ENCODE peak calls at places on chromosomes 3 and 15, in eight cellular contexts. D is germinal center, K is HFFc6, F is substantia nigra, H is HFF-Myc, X is kidney, Q is T-helper 1 cell, Z is RWPE1. G is an unnamed sample.

GRCh38 chr15:56076651-56077050 is 83.2 kb upstream of the NEDD4 start:
- DNase-seq in Z (no peak), Q (no peak), F (no peak), X (no peak), K (no peak), H (no peak), D (no peak), G (no peak)

GRCh38 chr3:68057637-68058320 is 403.4 kb upstream of the SUCLG2 start:
- DNase-seq in K (no peak), Z (no peak), D (no peak), Q (peak; percentile 65), H (no peak), X (no peak), F (no peak), G (no peak)

GRCh38 chr3:30607032-30607833 is 832 bp downstream of the TGFBR2 start:
- DNase-seq in Z (peak; percentile 14), D (peak; percentile 77), F (peak; percentile 4), Q (peak; percentile 57), H (no peak), X (peak; percentile 93), K (no peak), G (peak; percentile 80)

GRCh38 chr15:64634576-64635485 is 140.6 kb downstream of the RBPMS2 start:
- DNase-seq in Z (no peak), H (no peak), F (no peak), K (no peak), X (no peak), D (no peak), Q (no peak), G (peak; percentile 99)

GRCh38 chr3:129277829-129278271 is 820 bp upstream of the HMCES start:
- DNase-seq in K (no peak), Z (no peak), F (no peak), H (no peak), D (peak; percentile 60), X (no peak), Q (no peak), G (peak; percentile 55)

GRCh38 chr3:124282751-124283643 is 291.1 kb upstream of the ROPN1 start:
- DNase-seq in Z (no peak), F (no peak), H (no peak), Q (no peak), D (no peak), X (no peak), K (peak; percentile 70), G (peak; percentile 65)

GRCh38 chr15:69489101-69489571 is 36.5 kb downstream of the RPLP1 start:
- DNase-seq in D (no peak), H (no peak), Q (no peak), K (no peak), X (no peak), Z (no peak), F (no peak), G (no peak)

GRCh38 chr15:90560229-90560771 is 30.6 kb downstream of the CRTC3 start:
- DNase-seq in Q (no peak), F (no peak), D (no peak), H (peak; percentile 86), Z (peak; percentile 70), X (no peak), K (peak; percentile 95), G (no peak)

GRCh38 chr3:62084558-62084957 is 288.8 kb downstream of the FEZF2 start:
- DNase-seq in F (no peak), K (peak; percentile 6), H (no peak), Q (no peak), D (no peak), Z (peak; percentile 4), X (no peak), G (peak; percentile 52)

GRCh38 chr15:69583627-69584026 is 131.0 kb downstream of the RPLP1 start:
- DNase-seq in D (peak; percentile 20), Z (no peak), F (no peak), H (no peak), Q (no peak), X (no peak), K (no peak), G (no peak)

GRCh38 chr3:81749285-81749684 is 12.2 kb downstream of the GBE1 start:
- DNase-seq in X (no peak), D (no peak), Z (no peak), K (no peak), F (no peak), Q (no peak), H (no peak), G (peak; percentile 48)

GRCh38 chr3:125512135-125512920 is 7.7 kb downstream of the SNX4 start:
- DNase-seq in X (no peak), F (no peak), H (no peak), D (no peak), Z (peak; percentile 34), Q (no peak), K (no peak), G (no peak)

GRCh38 chr15:84594617-84595290 is 6.1 kb upstream of the ZSCAN2 start:
- DNase-seq in X (no peak), H (no peak), K (no peak), D (no peak), Z (no peak), Q (no peak), F (no peak), G (no peak)